ENCODE peak calls at places on chromosome 4, in five cellular contexts. One of them, this sample, is unnamed.
A peak's percentile ranks its signal among the peaks of the same experiment; 100 is the strongest.

GRCh38 chr4:57424231-57424897 is 314.2 kb upstream of the IGFBP7 start:
- DNase-seq in IMR-90: peak; percentile 14
- DNase-seq in uterus: no peak
- DNase-seq in BE2C: no peak
- DNase-seq in fibroblast of lung: peak; percentile 97
- DNase-seq in this sample: peak; percentile 20

GRCh38 chr4:173371292-173372192 is 788 bp downstream of the SAP30 start:
- DNase-seq in IMR-90: peak; percentile 69
- DNase-seq in uterus: peak; percentile 68
- DNase-seq in BE2C: peak; percentile 62
- DNase-seq in fibroblast of lung: peak; percentile 72
- DNase-seq in this sample: peak; percentile 71

GRCh38 chr4:147786031-147786430 is 54.1 kb downstream of the ARHGAP10 start:
- DNase-seq in IMR-90: no peak
- DNase-seq in uterus: no peak
- DNase-seq in BE2C: no peak
- DNase-seq in fibroblast of lung: no peak
- DNase-seq in this sample: no peak

GRCh38 chr4:7762376-7763040 is 177.2 kb downstream of the AFAP1 start:
- DNase-seq in IMR-90: no peak
- DNase-seq in uterus: no peak
- DNase-seq in BE2C: no peak
- DNase-seq in fibroblast of lung: no peak
- DNase-seq in this sample: no peak

GRCh38 chr4:143397335-143397734 is 60.7 kb downstream of the GAB1 start:
- DNase-seq in IMR-90: peak; percentile 82
- DNase-seq in uterus: no peak
- DNase-seq in BE2C: no peak
- DNase-seq in fibroblast of lung: peak; percentile 26
- DNase-seq in this sample: no peak

GRCh38 chr4:34046580-34046979 is 2197.7 kb downstream of the ARAP2 start:
- DNase-seq in IMR-90: peak; percentile 34
- DNase-seq in uterus: no peak
- DNase-seq in BE2C: no peak
- DNase-seq in fibroblast of lung: peak; percentile 66
- DNase-seq in this sample: no peak

GRCh38 chr4:177266492-177266891 is 43.2 kb upstream of the NEIL3 start:
- DNase-seq in IMR-90: no peak
- DNase-seq in uterus: no peak
- DNase-seq in BE2C: no peak
- DNase-seq in fibroblast of lung: no peak
- DNase-seq in this sample: no peak

GRCh38 chr4:48698029-48698901 is 81.8 kb downstream of the FRYL start:
- DNase-seq in IMR-90: peak; percentile 85
- DNase-seq in uterus: peak; percentile 62
- DNase-seq in BE2C: peak; percentile 34
- DNase-seq in fibroblast of lung: peak; percentile 89
- DNase-seq in this sample: peak; percentile 70

GRCh38 chr4:118034061-118034785 is at the start of gene NDST3:
- DNase-seq in IMR-90: peak; percentile 31
- DNase-seq in uterus: peak; percentile 18
- DNase-seq in BE2C: peak; percentile 86
- DNase-seq in fibroblast of lung: peak; percentile 77
- DNase-seq in this sample: peak; percentile 45
- TF ChIP-seq CTCF in IMR-90: peak; percentile 29
- TF ChIP-seq CTCF in uterus: no peak
- TF ChIP-seq CTCF in BE2C: peak; percentile 91
- TF ChIP-seq CTCF in fibroblast of lung: no peak
- TF ChIP-seq CTCF in this sample: peak; percentile 46

GRCh38 chr4:166377578-166377977 is 504.5 kb downstream of the TLL1 start:
- DNase-seq in IMR-90: no peak
- DNase-seq in uterus: no peak
- DNase-seq in BE2C: no peak
- DNase-seq in fibroblast of lung: no peak
- DNase-seq in this sample: no peak
- H3K9me3 ChIP-seq in IMR-90: peaks cover 10% of the 10 kb centered on the region
- H3K9me3 ChIP-seq in uterus: no peaks in the 10 kb centered on the region
- H3K9me3 ChIP-seq in BE2C: no peaks in the 10 kb centered on the region
- H3K9me3 ChIP-seq in fibroblast of lung: no peaks in the 10 kb centered on the region
- H3K9me3 ChIP-seq in this sample: no peaks in the 10 kb centered on the region

DNA sequence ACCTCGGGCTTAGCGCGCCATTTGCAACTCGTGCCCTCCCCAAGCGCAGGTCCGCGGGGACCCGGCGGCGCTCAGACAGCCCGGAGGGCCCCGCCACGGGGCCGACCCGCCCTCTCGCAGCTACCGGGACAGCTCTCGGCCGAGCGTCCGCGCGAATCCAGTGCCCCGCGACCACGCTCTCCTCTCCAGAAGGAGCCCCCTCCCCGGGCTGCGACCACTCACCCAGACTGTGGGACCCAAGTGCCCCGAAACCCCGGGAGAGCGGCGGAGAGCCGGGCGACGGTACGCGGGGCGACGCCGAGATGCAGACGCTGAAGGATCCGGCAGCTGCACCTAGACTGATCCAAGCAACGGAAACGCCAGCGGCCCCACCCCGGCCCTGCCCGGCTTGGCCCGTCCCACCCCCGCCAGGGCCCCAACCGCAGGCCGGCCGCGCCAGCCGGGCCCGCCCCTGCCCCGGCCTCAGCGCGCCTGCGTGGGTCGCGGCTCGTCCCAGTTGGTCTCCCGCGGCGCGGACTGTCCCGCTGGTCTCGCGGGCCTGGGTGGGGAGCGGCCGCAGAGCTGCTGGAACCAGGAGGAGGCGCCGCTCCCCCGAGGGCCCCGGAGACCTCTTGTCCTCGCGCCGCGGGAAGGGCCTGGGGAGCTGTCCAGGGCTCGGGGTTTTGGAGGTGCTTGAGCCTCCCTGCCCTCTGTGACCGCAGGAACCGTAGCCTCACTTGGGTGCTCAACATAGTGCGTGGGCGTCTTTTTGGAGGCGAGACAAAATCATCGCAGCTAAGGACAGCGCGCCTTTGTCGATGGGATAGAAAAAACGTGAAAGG is at the start of gene ANXA5:
- DNase-seq in IMR-90: peak; percentile 88
- DNase-seq in uterus: peak; percentile 88
- DNase-seq in BE2C: peak; percentile 91
- DNase-seq in fibroblast of lung: peak; percentile 87
- DNase-seq in this sample: peak; percentile 93
- TF ChIP-seq CTCF in IMR-90: peak; percentile 61
- TF ChIP-seq CTCF in uterus: peak; percentile 64
- TF ChIP-seq CTCF in BE2C: peak; percentile 32
- TF ChIP-seq CTCF in fibroblast of lung: peak; percentile 40
- TF ChIP-seq CTCF in this sample: peak; percentile 59

DNA sequence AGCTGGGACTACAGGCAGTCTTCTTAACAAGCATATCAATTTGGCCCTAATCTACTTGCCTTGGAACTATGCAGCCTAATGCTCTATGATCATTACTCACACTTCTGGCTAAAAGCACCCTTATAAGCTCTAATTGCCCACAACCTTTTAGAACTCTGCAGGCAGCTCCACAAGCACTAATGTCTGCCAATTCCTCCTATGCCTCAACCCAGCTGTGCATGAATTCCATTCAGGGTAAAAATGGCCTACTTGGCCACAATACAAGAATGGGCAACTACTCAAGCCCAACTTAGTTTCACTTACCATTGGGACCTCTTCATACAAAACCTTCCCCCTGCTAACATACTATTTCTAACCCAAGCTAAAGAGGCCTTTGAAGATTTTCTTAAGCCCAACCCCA is 51.7 kb downstream of the ZNF718 start:
- DNase-seq in IMR-90: no peak
- DNase-seq in uterus: no peak
- DNase-seq in BE2C: no peak
- DNase-seq in fibroblast of lung: no peak
- DNase-seq in this sample: no peak
- H3K9me3 ChIP-seq in IMR-90: peaks cover 41% of the 10 kb centered on the region
- H3K9me3 ChIP-seq in uterus: peaks cover 46% of the 10 kb centered on the region
- H3K9me3 ChIP-seq in BE2C: no peaks in the 10 kb centered on the region
- H3K9me3 ChIP-seq in fibroblast of lung: no peaks in the 10 kb centered on the region
- H3K9me3 ChIP-seq in this sample: no peaks in the 10 kb centered on the region